ENCODE peak calls at places on chromosome 22, in eight cellular contexts. C is neuronal stem cell; Y is AG08395; H is GDM1; A is lower leg skin; D is nucleus accumbens; Q is stimulated activated CD8-positive, alpha-beta memory T cell treated with anti-CD3 and anti-CD28 coated beads, Interleukin-15, amount 100 ng/mL, for 24 hours; L is cardiac fibroblast. Z is an unnamed sample.

GRCh38 chr22:45968003-45968650 is 8.8 kb downstream of the WNT7B start:
- DNase-seq in Q (no peak), A (no peak), C (no peak), H (no peak), Y (no peak), D (no peak), L (no peak), Z (no peak)

GRCh38 chr22:49825944-49826602 is 1.6 kb downstream of the BRD1 start:
- DNase-seq in A (no peak), Y (no peak), H (no peak), L (peak; percentile 24), D (no peak), C (no peak), Q (peak; percentile 37), Z (no peak)

GRCh38 chr22:17970205-17970708 is 54.1 kb downstream of the MICAL3 start:
- DNase-seq in A (no peak), Q (no peak), C (no peak), H (no peak), D (no peak), Y (no peak), L (peak; percentile 31), Z (no peak)

GRCh38 chr22:38164578-38164953 is 17.1 kb downstream of the PLA2G6 start:
- DNase-seq in Y (no peak), A (no peak), C (no peak), L (no peak), H (no peak), Q (no peak), D (no peak), Z (no peak)

GRCh38 chr22:19912236-19912999 is 29.2 kb upstream of the COMT start:
- DNase-seq in L (no peak), D (no peak), A (no peak), H (no peak), C (no peak), Y (no peak), Q (no peak), Z (no peak)

GRCh38 chr22:49366437-49366836 is 461.2 kb downstream of the BRD1 start:
- DNase-seq in D (no peak), Q (no peak), L (no peak), Y (no peak), C (no peak), A (peak; percentile 40), H (no peak), Z (no peak)

GRCh38 chr22:28034760-28035401 is 115.8 kb upstream of the PITPNB start:
- DNase-seq in C (no peak), D (no peak), L (peak; percentile 79), Q (no peak), A (peak; percentile 88), Y (peak; percentile 24), H (no peak), Z (peak; percentile 65)

GRCh38 chr22:44486538-44486937 is 11.5 kb downstream of the RTL6 start:
- DNase-seq in L (peak; percentile 24), Y (peak; percentile 49), D (no peak), H (no peak), Q (no peak), A (no peak), C (no peak), Z (no peak)

GRCh38 chr22:29275819-29276565 is 7.9 kb downstream of the EWSR1 start:
- DNase-seq in C (no peak), A (no peak), L (no peak), H (no peak), D (no peak), Y (no peak), Q (no peak), Z (no peak)

GRCh38 chr22:38824587-38824986 is 19.2 kb downstream of the NPTXR start:
- DNase-seq in D (peak; percentile 25), L (peak; percentile 79), Q (no peak), A (no peak), C (peak; percentile 87), Y (peak; percentile 79), H (peak; percentile 48), Z (peak; percentile 41)